ENCODE peak calls at places on chromosomes 16 and 17, in five cellular contexts. O is neural progenitor cell, U is colonic mucosa, N is GM23248, P is PC-3. C is an unnamed sample.

GRCh38 chr17:41258406-41258805 is 3.2 kb downstream of the KRTAP9-9 start:
- DNase-seq in P (no peak), U (no peak), N (peak; percentile 8), O (no peak), C (no peak)

GRCh38 chr17:81426676-81427445 is 31.6 kb downstream of the BAHCC1 start:
- DNase-seq in O (no peak), N (no peak), U (no peak), P (no peak), C (no peak)

GRCh38 chr17:54900457-54901229 is at the start of gene TOM1L1:
- DNase-seq in U (peak; percentile 87), N (peak; percentile 80), P (peak; percentile 96), O (peak; percentile 93), C (peak; percentile 88)

GRCh38 chr17:79752175-79752574 is 21.4 kb downstream of the ENPP7 start:
- DNase-seq in U (no peak), O (no peak), P (peak; percentile 27), N (no peak), C (no peak)

GRCh38 chr17:4598776-4599504 is 14.6 kb downstream of the SMTNL2 start:
- DNase-seq in O (no peak), P (no peak), U (peak; percentile 38), N (peak; percentile 43), C (no peak)

GRCh38 chr17:16033729-16034349 is 34.2 kb downstream of the TTC19 start:
- DNase-seq in P (no peak), O (no peak), N (no peak), U (no peak), C (no peak)

GRCh38 chr17:67390646-67391480 is 13.8 kb downstream of the PITPNC1 start:
- DNase-seq in U (no peak), O (no peak), N (peak; percentile 95), P (peak; percentile 99), C (no peak)

GRCh38 chr16:65069090-65069489 is 52.8 kb downstream of the CDH11 start:
- DNase-seq in O (no peak), N (peak; percentile 92), P (peak; percentile 52), U (no peak), C (no peak)

GRCh38 chr16:4004206-4004605 is 112.0 kb downstream of the ADCY9 start:
- DNase-seq in O (no peak), U (no peak), P (no peak), N (no peak), C (no peak)

GRCh38 chr17:71900830-71901229 is 220.0 kb upstream of the SOX9 start:
- DNase-seq in N (peak; percentile 67), P (peak; percentile 98), O (no peak), U (no peak), C (no peak)

GRCh38 chr16:87033541-87034300 is 283.5 kb downstream of the C16orf95 start:
- DNase-seq in O (no peak), N (no peak), U (no peak), P (no peak), C (no peak)

GRCh38 chr17:27366438-27366837 is 72.5 kb downstream of the WSB1 start:
- DNase-seq in P (no peak), N (peak; percentile 12), U (no peak), O (no peak), C (no peak)

GRCh38 chr16:55324491-55325447 is 766 bp downstream of the IRX6 start:
- DNase-seq in O (peak; percentile 56), U (no peak), P (no peak), N (peak; percentile 10), C (peak; percentile 47)

GRCh38 chr17:4724655-4725054 is 6.6 kb upstream of the MED11 start:
- DNase-seq in U (no peak), N (no peak), P (no peak), O (no peak), C (no peak)

GRCh38 chr17:7572588-7573323 is 6.7 kb upstream of the CD68 start:
- DNase-seq in U (peak; percentile 100), N (peak; percentile 100), O (peak; percentile 99), P (peak; percentile 98), C (peak; percentile 100)

GRCh38 chr17:70855401-70856054 is 686.2 kb downstream of the KCNJ2 start:
- DNase-seq in P (peak; percentile 87), N (peak; percentile 1), U (no peak), O (no peak), C (no peak)

GRCh38 chr16:2790631-2791030 is 3.3 kb upstream of the PRSS33 start:
- DNase-seq in U (no peak), O (no peak), N (no peak), P (no peak), C (no peak)

GRCh38 chr16:15464401-15465186 is 30.2 kb downstream of the BMERB1 start:
- DNase-seq in U (no peak), N (no peak), O (no peak), P (peak; percentile 73), C (no peak)

GRCh38 chr17:30549864-30550511 is 72.8 kb downstream of the GOSR1 start:
- DNase-seq in P (peak; percentile 10), N (no peak), O (no peak), U (no peak), C (no peak)

GRCh38 chr17:28949185-28950016 is 1.9 kb downstream of the PHF12 start:
- DNase-seq in U (peak; percentile 81), O (peak; percentile 86), N (peak; percentile 89), P (peak; percentile 26), C (peak; percentile 83)

GRCh38 chr16:49262501-49262900 is 19.1 kb downstream of the CBLN1 start:
- DNase-seq in P (no peak), O (no peak), U (no peak), N (no peak), C (no peak)

GRCh38 chr17:27968206-27968732 is 74.2 kb upstream of the NLK start:
- DNase-seq in O (no peak), U (no peak), P (no peak), N (no peak), C (peak; percentile 67)

DNA sequence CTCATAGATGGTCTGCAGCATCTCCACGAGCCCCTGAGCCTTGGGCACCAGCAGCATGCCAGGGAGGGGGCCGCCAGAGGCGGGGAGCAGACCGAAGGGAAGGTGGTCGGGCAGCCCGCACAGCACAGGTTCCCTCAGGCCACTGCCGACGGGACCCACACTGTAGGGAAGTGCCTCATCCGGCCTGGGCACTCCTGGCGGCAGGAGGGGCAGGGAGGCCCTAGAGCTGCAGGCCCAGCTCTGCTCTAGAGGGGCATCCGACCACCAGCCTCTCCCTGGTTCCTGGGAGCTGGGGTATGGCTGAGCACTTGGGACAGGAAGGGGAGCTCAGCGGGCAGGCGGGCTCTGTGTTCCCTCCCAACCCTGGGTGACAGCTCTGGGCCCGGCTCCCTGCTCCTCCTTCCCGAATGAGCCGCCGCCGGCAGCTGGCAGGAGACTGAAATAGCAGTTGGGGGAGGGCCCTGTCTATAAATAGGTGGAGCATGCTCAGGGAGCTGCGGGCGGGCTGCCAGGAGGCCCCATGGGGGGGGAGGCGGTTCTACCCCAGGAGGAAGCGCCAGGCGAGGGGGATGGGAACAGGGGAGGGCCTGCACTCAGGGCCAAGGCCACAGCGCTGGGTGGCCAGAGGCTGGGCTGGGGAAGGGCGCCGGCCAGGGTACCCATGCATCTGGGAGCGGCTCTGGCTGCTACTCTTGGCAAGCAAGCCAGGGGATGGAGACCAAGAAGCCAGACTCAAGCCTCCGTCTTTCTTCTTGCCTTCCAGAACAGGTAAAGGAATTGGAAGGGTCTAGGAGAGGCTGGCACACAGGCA is 12.4 kb downstream of the HDAC5 start:
- DNase-seq in N (peak; percentile 95), P (peak; percentile 88), U (peak; percentile 99), O (peak; percentile 70), C (peak; percentile 94)
- H3K9ac ChIP-seq in N (peak overlapping the region; percentile 77), P (peak overlapping the region; percentile 36), U (peak overlapping the region; percentile 23), O (no peak overlapping the region), C (peak overlapping the region; percentile 62)

GRCh38 chr17:82674656-82675475 is 23.6 kb downstream of the RAB40B start:
- DNase-seq in P (no peak), U (peak; percentile 52), N (no peak), O (no peak), C (no peak)

GRCh38 chr17:82678265-82678891 is 20.1 kb downstream of the RAB40B start:
- DNase-seq in O (no peak), U (no peak), P (no peak), N (no peak), C (no peak)

GRCh38 chr17:82675476-82676245 is 22.8 kb downstream of the RAB40B start:
- DNase-seq in U (no peak), N (no peak), O (no peak), P (no peak), C (no peak)

GRCh38 chr17:82679586-82680465 is 18.7 kb downstream of the RAB40B start:
- DNase-seq in O (peak; percentile 52), N (no peak), U (peak; percentile 82), P (no peak), C (peak; percentile 9)

DNA sequence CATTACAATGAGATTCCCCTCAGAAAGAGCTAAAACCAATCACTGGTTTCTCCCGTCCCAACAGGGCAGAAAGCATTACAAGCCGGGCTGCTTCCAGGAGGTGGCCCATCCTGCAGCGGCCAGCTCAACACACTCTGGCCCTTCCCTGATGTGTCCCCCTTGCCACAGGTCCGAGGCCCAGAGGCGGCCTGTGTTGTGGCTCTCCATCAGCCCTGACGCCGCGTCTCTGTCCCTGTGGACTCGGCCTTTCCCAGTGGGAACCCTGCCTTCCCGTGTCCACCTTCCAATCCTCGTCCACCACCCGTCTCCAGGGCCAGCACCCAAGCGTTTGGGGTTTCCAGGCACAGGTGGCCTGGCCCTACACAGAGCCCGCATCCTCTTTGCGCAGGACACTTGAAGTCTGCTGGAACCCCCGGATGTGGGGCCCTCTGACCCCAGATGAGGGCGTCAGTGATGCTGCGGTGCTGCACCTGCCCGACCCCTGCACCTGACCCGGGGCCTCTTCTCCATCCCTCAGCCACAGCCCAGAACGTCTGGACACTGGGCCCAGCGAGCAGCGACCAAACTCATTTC is 21.1 kb downstream of the RAB40B start:
- DNase-seq in P (no peak), N (no peak), O (no peak), U (no peak), C (no peak)
- H3K9ac ChIP-seq in P (no peak overlapping the region), N (no peak overlapping the region), O (no peak overlapping the region), U (no peak overlapping the region), C (no peak overlapping the region)

DNA sequence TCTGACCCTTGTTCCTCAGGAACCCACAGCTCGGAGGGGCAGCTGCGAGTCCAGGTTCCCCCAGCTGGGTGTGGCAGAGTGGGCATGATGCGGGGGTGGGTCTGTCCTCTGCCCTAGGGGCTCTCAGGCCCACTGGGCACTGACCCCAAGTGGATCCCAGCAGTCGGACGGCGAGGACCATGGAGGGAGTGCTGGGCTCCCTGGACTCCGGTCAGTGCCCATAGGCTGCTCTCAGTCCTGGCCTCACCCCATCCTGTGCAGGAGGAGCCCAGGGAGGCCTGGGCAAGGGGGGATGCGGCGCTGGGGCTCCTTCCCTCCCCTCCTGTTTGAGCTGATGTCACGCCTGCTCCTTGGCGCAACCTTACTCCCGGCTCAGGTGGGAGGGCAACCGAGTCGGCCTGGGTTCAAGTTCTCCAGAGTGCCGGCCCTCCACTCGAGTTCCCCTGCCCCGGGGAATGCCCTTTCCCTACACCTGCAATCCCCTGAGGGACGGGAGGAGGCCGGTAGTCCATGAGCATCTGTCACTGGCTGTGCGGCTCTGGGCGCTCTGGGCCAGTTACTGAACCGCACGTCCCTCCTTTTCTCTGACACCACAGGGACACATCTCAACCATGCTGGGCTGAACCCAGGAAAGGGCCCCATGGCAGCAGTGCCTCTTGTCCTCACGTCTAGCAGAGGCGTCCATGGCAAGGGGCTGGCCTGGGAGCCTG is 52.6 kb upstream of the ACSF3 start:
- DNase-seq in N (no peak), U (no peak), P (no peak), O (no peak), C (no peak)
- H3K9ac ChIP-seq in N (no peak overlapping the region), U (no peak overlapping the region), P (no peak overlapping the region), O (no peak overlapping the region), C (no peak overlapping the region)

GRCh38 chr17:60157487-60158040 is 7.8 kb downstream of the CA4 start:
- DNase-seq in O (no peak), P (no peak), N (no peak), U (no peak), C (no peak)
- H3K9ac ChIP-seq in O (no peak overlapping the region), P (no peak overlapping the region), N (no peak overlapping the region), U (no peak overlapping the region), C (no peak overlapping the region)

C was measured in mesendoderm.